ENCODE peak calls at places on chromosome 18, in five cellular contexts. R is IMR-90, K is H9, M is trophoblast cell, T is neuronal stem cell. C is an unnamed sample.
A peak's percentile ranks its signal among the peaks of the same experiment; 100 is the strongest.

GRCh38 chr18:12825230-12825629 is 58.8 kb downstream of the PTPN2 start:
- DNase-seq in R (no peak), T (no peak), M (no peak), K (no peak), C (no peak)

GRCh38 chr18:36572135-36572856 is 256.5 kb downstream of the TPGS2 start:
- DNase-seq in K (peak; percentile 45), T (peak; percentile 46), R (peak; percentile 49), M (peak; percentile 64), C (peak; percentile 49)

GRCh38 chr18:71239111-71239624 is 950.3 kb downstream of the SOCS6 start:
- DNase-seq in R (no peak), M (peak; percentile 1), K (no peak), T (no peak), C (no peak)

GRCh38 chr18:79574938-79575525 is 104.6 kb upstream of the CTDP1 start:
- DNase-seq in M (no peak), K (peak; percentile 19), T (no peak), R (no peak), C (no peak)

GRCh38 chr18:31611511-31611910 is 19.8 kb downstream of the TTR start:
- DNase-seq in K (no peak), R (no peak), M (no peak), T (no peak), C (no peak)

GRCh38 chr18:5167827-5168226 is 29.2 kb downstream of the AKAIN1 start:
- DNase-seq in R (no peak), K (no peak), M (no peak), T (no peak), C (no peak)

GRCh38 chr18:2906522-2907458 is 60.0 kb downstream of the EMILIN2 start:
- DNase-seq in T (no peak), R (no peak), K (peak; percentile 46), M (peak; percentile 32), C (peak; percentile 47)

GRCh38 chr18:61549411-61549810 is 216.2 kb downstream of the CDH20 start:
- DNase-seq in K (no peak), M (peak; percentile 62), T (no peak), R (no peak), C (peak; percentile 50)

GRCh38 chr18:23452728-23453656 is at the start of gene RIOK3:
- DNase-seq in K (peak; percentile 98), T (peak; percentile 92), M (peak; percentile 99), R (peak; percentile 92), C (peak; percentile 99)

GRCh38 chr18:35682282-35682867 is 100.8 kb downstream of the GALNT1 start:
- DNase-seq in T (no peak), R (peak; percentile 47), M (peak; percentile 34), K (no peak), C (no peak)

GRCh38 chr18:58341913-58342312 is 287.0 kb downstream of the ALPK2 start:
- DNase-seq in M (no peak), R (no peak), K (no peak), T (no peak), C (no peak)

GRCh38 chr18:21257383-21257782 is 15.4 kb downstream of the GREB1L start:
- DNase-seq in T (no peak), R (peak; percentile 2), K (no peak), M (peak; percentile 76), C (no peak)

GRCh38 chr18:62455222-62455621 is 67.6 kb upstream of the ZCCHC2 start:
- DNase-seq in M (no peak), T (no peak), K (no peak), R (no peak), C (no peak)

GRCh38 chr18:47876813-47877212 is 53.6 kb downstream of the SMAD2 start:
- DNase-seq in K (no peak), T (no peak), M (no peak), R (no peak), C (peak; percentile 27)

GRCh38 chr18:75212626-75213110 is 2.1 kb downstream of the TSHZ1 start:
- DNase-seq in M (no peak), R (no peak), K (no peak), T (no peak), C (peak; percentile 4)

GRCh38 chr18:54161267-54161666 is 63.2 kb downstream of the MBD2 start:
- DNase-seq in T (no peak), R (peak; percentile 29), M (peak; percentile 39), K (no peak), C (no peak)

GRCh38 chr18:39209173-39209572 is 1643.6 kb upstream of the CELF4 start:
- DNase-seq in M (no peak), R (no peak), T (no peak), K (no peak), C (no peak)

GRCh38 chr18:37249895-37250618 is 315.5 kb downstream of the CELF4 start:
- DNase-seq in M (no peak), K (no peak), R (no peak), T (no peak), C (no peak)

GRCh38 chr18:71919211-71919610 is 624.9 kb downstream of the CBLN2 start:
- DNase-seq in M (no peak), T (no peak), R (no peak), K (no peak), C (no peak)

GRCh38 chr18:926946-927345 is 22.3 kb downstream of the ADCYAP1 start:
- DNase-seq in T (no peak), K (no peak), M (no peak), R (no peak), C (no peak)

GRCh38 chr18:78875268-78875997 is 104.2 kb upstream of the SALL3 start:
- DNase-seq in M (peak; percentile 43), T (peak; percentile 24), R (no peak), K (peak; percentile 64), C (peak; percentile 62)

DNA sequence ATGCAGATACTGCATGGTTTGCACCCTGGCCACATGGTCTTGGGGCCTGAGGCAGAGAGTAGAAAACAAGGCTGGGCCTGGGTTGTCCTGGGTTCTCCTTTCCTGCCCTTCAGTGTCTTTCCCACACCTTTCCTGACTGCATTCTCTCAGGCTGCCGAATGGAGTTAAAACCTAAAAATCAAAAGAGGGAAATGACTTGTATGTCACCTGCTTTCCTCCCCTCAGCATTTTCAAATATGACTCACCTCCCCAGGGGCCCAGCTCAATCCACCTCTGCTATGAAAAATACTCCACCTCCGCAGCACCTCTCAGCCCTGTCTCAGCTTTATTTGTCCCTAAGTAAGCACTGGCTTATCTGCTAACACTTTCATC is 457.8 kb upstream of the MEX3C start:
- DNase-seq in K (no peak), R (no peak), T (no peak), M (no peak), C (peak; percentile 64)
- H2BK5ac ChIP-seq in K (no peak overlapping the region), R (no peak overlapping the region), T (no peak overlapping the region), M (no peak overlapping the region), C (peak overlapping the region; percentile 76)

GRCh38 chr18:64110692-64111480 is 38.0 kb downstream of the LINC00305 start:
- DNase-seq in M (peak; percentile 61), K (no peak), T (no peak), R (no peak), C (peak; percentile 75)
- H2AK5ac ChIP-seq in M (no peak overlapping the region), K (no peak overlapping the region), T (no peak overlapping the region), R (no peak overlapping the region), C (no peak overlapping the region)

GRCh38 chr18:26549103-26549485 is 741 bp upstream of the KCTD1 start:
- DNase-seq in R (peak; percentile 31), T (peak; percentile 48), K (no peak), M (peak; percentile 61), C (peak; percentile 73)
- H3K18ac ChIP-seq in R (no peak overlapping the region), T (peak overlapping the region; percentile 92), K (no peak overlapping the region), M (peak overlapping the region; percentile 81), C (peak overlapping the region; percentile 22)

DNA sequence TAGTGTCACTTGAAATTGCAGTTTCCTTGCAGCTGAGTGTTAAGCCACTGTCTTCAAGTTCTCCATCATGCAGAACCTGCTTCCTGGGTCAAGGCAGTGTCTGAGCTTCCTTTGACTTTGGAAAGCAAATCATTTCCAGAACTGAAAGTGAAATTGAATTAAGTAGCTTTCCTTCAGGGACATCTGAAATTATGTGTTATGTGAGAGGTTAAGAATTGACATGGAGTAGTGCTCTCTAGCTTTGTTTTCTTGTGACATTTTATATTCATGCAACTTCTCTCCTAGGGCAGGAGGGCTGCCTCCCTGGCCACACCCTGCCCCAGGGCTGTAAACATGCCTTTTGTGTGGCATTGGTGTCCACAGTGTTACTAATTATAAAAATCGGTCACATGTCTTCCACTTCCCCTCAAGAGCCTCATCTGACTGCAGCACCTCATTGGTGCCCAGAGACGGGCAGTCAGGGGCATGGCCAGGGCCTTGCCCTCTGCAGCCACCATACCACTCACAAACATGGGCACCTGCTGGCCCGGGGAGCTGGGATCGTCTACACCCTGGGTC is 14.4 kb downstream of the RAB12 start:
- DNase-seq in K (no peak), M (peak; percentile 10), T (no peak), R (no peak), C (no peak)
- H2BK5ac ChIP-seq in K (no peak overlapping the region), M (no peak overlapping the region), T (no peak overlapping the region), R (no peak overlapping the region), C (peak overlapping the region; percentile 34)

GRCh38 chr18:46343940-46344372 is 239.8 kb downstream of the HAUS1 start:
- DNase-seq in K (peak; percentile 67), M (no peak), R (no peak), T (no peak), C (peak; percentile 47)

GRCh38 chr18:46345181-46345465 is 240.9 kb downstream of the HAUS1 start:
- DNase-seq in M (no peak), R (no peak), T (no peak), K (no peak), C (no peak)

GRCh38 chr18:46344416-46345180 is 240.4 kb downstream of the HAUS1 start:
- DNase-seq in M (no peak), T (no peak), K (no peak), R (no peak), C (no peak)

GRCh38 chr18:46341989-46342525 is 237.9 kb downstream of the HAUS1 start:
- DNase-seq in M (no peak), R (no peak), T (no peak), K (no peak), C (no peak)

DNA sequence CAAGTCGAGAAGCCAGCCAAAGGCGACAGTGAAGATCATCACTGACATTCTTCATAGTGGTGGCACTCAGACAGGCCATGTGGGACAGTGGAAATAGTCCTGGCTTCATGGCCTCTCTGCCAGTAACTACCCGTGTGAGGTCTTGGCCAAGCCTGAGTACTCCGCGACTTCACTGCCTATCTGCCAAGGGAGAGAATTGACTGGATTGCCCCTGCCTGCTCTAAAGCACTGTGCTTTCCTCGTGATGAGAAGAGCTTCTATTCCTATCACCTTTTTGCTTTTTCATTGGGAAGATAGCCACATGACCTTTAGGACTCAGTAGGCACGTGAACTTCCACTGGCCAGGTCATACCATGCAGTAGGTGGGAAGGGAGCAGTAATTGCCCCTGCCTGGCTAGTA is 239.3 kb downstream of the HAUS1 start:
- DNase-seq in T (no peak), M (no peak), R (no peak), K (no peak), C (no peak)
- H2AK5ac ChIP-seq in T (no peak overlapping the region), M (no peak overlapping the region), R (no peak overlapping the region), K (no peak overlapping the region), C (no peak overlapping the region)

C was measured in mesendoderm.